ENCODE peak calls at places on chromosomes 12 and 14, in ten cellular contexts. S is GDM1; P is astrocyte of the spinal cord; X is hypothalamus; A is GM20000; F is RWPE1; I is stimulated activated effector memory CD8-positive, alpha-beta T cell treated with anti-CD3 and anti-CD28 coated beads, Interleukin-12 subunit alpha, Interleukin-12 subunit beta, amount 100 ng/mL, for 72 hours; K is activated CD4-positive, alpha-beta T cell treated with anti-CD3 and anti-CD28 coated beads, Interleukin-2, amount 50 U/mL, for 48 hours; V is glomerular endothelial cell; L is transverse colon. B is an unnamed sample.

GRCh38 chr14:24145700-24146621 is at the start of gene PSME2:
- DNase-seq in S (no peak), P (no peak), X (no peak), A (no peak), F (no peak), I (no peak), K (no peak), V (peak; percentile 16), L (no peak), B (no peak)

GRCh38 chr12:92191061-92191460 is 45.4 kb upstream of the BTG1 start:
- DNase-seq in S (no peak), P (no peak), X (no peak), A (no peak), F (no peak), I (no peak), K (no peak), V (no peak), L (no peak), B (no peak)

GRCh38 chr12:54439521-54440255 is 20.6 kb upstream of the ITGA5 start:
- DNase-seq in S (peak; percentile 40), P (peak; percentile 75), X (no peak), A (peak; percentile 68), F (peak; percentile 69), I (no peak), K (no peak), V (no peak), L (no peak), B (peak; percentile 44)

GRCh38 chr12:28378749-28379148 is 188.5 kb downstream of the CCDC91 start:
- DNase-seq in S (no peak), P (peak; percentile 91), X (no peak), A (no peak), F (no peak), I (no peak), K (no peak), V (no peak), L (no peak), B (peak; percentile 71)

GRCh38 chr12:103780093-103780440 is 61.0 kb downstream of the NT5DC3 start:
- DNase-seq in S (no peak), P (no peak), X (no peak), A (no peak), F (no peak), I (no peak), K (no peak), V (no peak), L (no peak), B (no peak)

GRCh38 chr14:60973070-60973469 is 7.8 kb downstream of the TRMT5 start:
- DNase-seq in S (no peak), P (no peak), X (no peak), A (no peak), F (no peak), I (no peak), K (no peak), V (no peak), L (no peak), B (no peak)

GRCh38 chr12:116924558-116925453 is 14.1 kb downstream of the FBXW8 start:
- DNase-seq in S (peak; percentile 38), P (peak; percentile 81), X (no peak), A (no peak), F (peak; percentile 57), I (peak; percentile 66), K (peak; percentile 57), V (no peak), L (peak; percentile 14), B (peak; percentile 83)

GRCh38 chr12:34215213-34215892 is 193.1 kb downstream of the ALG10 start:
- DNase-seq in S (no peak), P (no peak), X (no peak), A (no peak), F (no peak), I (no peak), K (no peak), V (no peak), L (no peak), B (no peak)